ENCODE peak calls at places on chromosomes 13 and 19, in ten cellular contexts. V is activated CD8-positive, alpha-beta memory T cell treated with anti-CD3 and anti-CD28 coated beads for 24 hours; Y is stomach; M is stimulated activated CD4-positive, alpha-beta T cell treated with anti-CD3 and anti-CD28 coated beads, Interleukin-4, amount 100 ng/mL, for 4 hours; P is NCI-H2081; Q is frontal cortex; N is AG08395; O is C1 segment of cervical spinal cord; J is islet precursor cell; D is hepatocyte. I is an unnamed sample.

GRCh38 chr13:50340146-50340545 is 324.9 kb downstream of the KCNRG start:
- DNase-seq in V (no peak), Y (no peak), M (no peak), P (no peak), Q (no peak), N (no peak), O (no peak), J (no peak), D (no peak), I (no peak)

GRCh38 chr19:53131085-53131484 is 1.6 kb downstream of the ZNF415 start:
- DNase-seq in V (no peak), Y (no peak), M (no peak), P (no peak), Q (no peak), N (no peak), O (no peak), J (no peak), D (peak; percentile 20), I (no peak)

GRCh38 chr13:100214886-100215285 is 126.0 kb downstream of the PCCA start:
- DNase-seq in V (no peak), Y (no peak), M (no peak), P (no peak), Q (no peak), N (no peak), O (no peak), J (no peak), D (no peak), I (no peak)

GRCh38 chr13:110640591-110641029 is 25.3 kb downstream of the NAXD start:
- DNase-seq in V (no peak), Y (peak; percentile 32), M (no peak), P (no peak), Q (no peak), N (no peak), O (no peak), J (no peak), D (no peak), I (no peak)

GRCh38 chr19:41575998-41576397 is at the start of gene CEACAM21:
- DNase-seq in V (peak; percentile 74), Y (peak; percentile 45), M (peak; percentile 42), P (no peak), Q (no peak), N (no peak), O (peak; percentile 50), J (no peak), D (no peak), I (no peak)

GRCh38 chr19:17775245-17775927 is 19.6 kb upstream of the B3GNT3 start:
- DNase-seq in V (peak; percentile 81), Y (peak; percentile 42), M (peak; percentile 26), P (no peak), Q (no peak), N (peak; percentile 38), O (no peak), J (peak; percentile 87), D (peak; percentile 72), I (no peak)

GRCh38 chr13:112443191-112444000 is 67.2 kb downstream of the SPACA7 start:
- DNase-seq in V (peak; percentile 54), Y (peak; percentile 25), M (no peak), P (no peak), Q (no peak), N (no peak), O (no peak), J (peak; percentile 58), D (no peak), I (no peak)

GRCh38 chr13:41053384-41053826 is 7.9 kb upstream of the WBP4 start:
- DNase-seq in V (no peak), Y (no peak), M (no peak), P (no peak), Q (no peak), N (peak; percentile 55), O (no peak), J (no peak), D (no peak), I (no peak)

GRCh38 chr13:72839831-72840426 is 58.0 kb downstream of the PIBF1 start:
- DNase-seq in V (no peak), Y (peak; percentile 72), M (peak; percentile 22), P (peak; percentile 66), Q (no peak), N (peak; percentile 74), O (no peak), J (peak; percentile 76), D (peak; percentile 66), I (peak; percentile 60)

GRCh38 chr13:65613004-65613403 is 1617.1 kb downstream of the PCDH9 start:
- DNase-seq in V (no peak), Y (no peak), M (no peak), P (no peak), Q (no peak), N (no peak), O (no peak), J (no peak), D (no peak), I (no peak)

GRCh38 chr13:35978607-35979316 is 152.4 kb downstream of the DCLK1 start:
- DNase-seq in V (no peak), Y (no peak), M (no peak), P (peak; percentile 74), Q (no peak), N (peak; percentile 61), O (no peak), J (no peak), D (peak; percentile 68), I (peak; percentile 74)

GRCh38 chr19:15107056-15108010 is at the start of gene SYDE1:
- DNase-seq in V (peak; percentile 72), Y (no peak), M (peak; percentile 29), P (no peak), Q (peak; percentile 69), N (peak; percentile 89), O (no peak), J (peak; percentile 87), D (peak; percentile 66), I (no peak)

GRCh38 chr13:102707465-102707864 is 12.6 kb upstream of the METTL21C start:
- DNase-seq in V (no peak), Y (no peak), M (no peak), P (peak; percentile 64), Q (no peak), N (peak; percentile 80), O (no peak), J (no peak), D (no peak), I (peak; percentile 17)

GRCh38 chr13:112106467-112107141 is 39.7 kb downstream of the SOX1 start:
- DNase-seq in V (no peak), Y (no peak), M (no peak), P (no peak), Q (peak; percentile 73), N (no peak), O (no peak), J (peak; percentile 91), D (no peak), I (no peak)

GRCh38 chr13:45341799-45342584 is 1.0 kb upstream of the TPT1 start:
- DNase-seq in V (no peak), Y (peak; percentile 59), M (no peak), P (no peak), Q (no peak), N (peak; percentile 23), O (no peak), J (no peak), D (no peak), I (peak; percentile 24)

GRCh38 chr19:491146-491741 is 5.0 kb upstream of the MADCAM1 start:
- DNase-seq in V (no peak), Y (no peak), M (no peak), P (no peak), Q (no peak), N (no peak), O (no peak), J (peak; percentile 52), D (peak; percentile 26), I (no peak)

GRCh38 chr13:97148894-97149293 is 73.2 kb upstream of the MBNL2 start:
- DNase-seq in V (no peak), Y (no peak), M (no peak), P (no peak), Q (no peak), N (no peak), O (no peak), J (no peak), D (no peak), I (no peak)

GRCh38 chr13:114115191-114115671 is 17.2 kb downstream of the RASA3 start:
- DNase-seq in V (peak; percentile 59), Y (peak; percentile 29), M (no peak), P (no peak), Q (no peak), N (peak; percentile 64), O (no peak), J (peak; percentile 66), D (peak; percentile 71), I (no peak)

GRCh38 chr13:74243637-74244526 is 109.7 kb upstream of the KLF12 start:
- DNase-seq in V (no peak), Y (no peak), M (no peak), P (no peak), Q (no peak), N (peak; percentile 57), O (no peak), J (no peak), D (no peak), I (no peak)

GRCh38 chr13:100269837-100270236 is 180.9 kb downstream of the PCCA start:
- DNase-seq in V (no peak), Y (peak; percentile 87), M (no peak), P (peak; percentile 49), Q (no peak), N (peak; percentile 55), O (peak; percentile 64), J (no peak), D (no peak), I (no peak)

GRCh38 chr19:50835103-50835784 is 1.9 kb upstream of the KLK15 start:
- DNase-seq in V (no peak), Y (no peak), M (no peak), P (peak; percentile 50), Q (no peak), N (no peak), O (no peak), J (peak; percentile 70), D (peak; percentile 30), I (no peak)

GRCh38 chr19:1624458-1624857 is 19.2 kb upstream of the UQCR11 start:
- DNase-seq in V (peak; percentile 77), Y (peak; percentile 55), M (peak; percentile 48), P (peak; percentile 17), Q (peak; percentile 67), N (peak; percentile 62), O (peak; percentile 8), J (peak; percentile 83), D (peak; percentile 64), I (no peak)

GRCh38 chr13:30107536-30108136 is 199.7 kb downstream of the KATNAL1 start:
- DNase-seq in V (no peak), Y (peak; percentile 37), M (no peak), P (no peak), Q (no peak), N (peak; percentile 73), O (no peak), J (peak; percentile 90), D (no peak), I (no peak)

GRCh38 chr19:5039642-5040543 is 71.0 kb downstream of the KDM4B start:
- DNase-seq in V (no peak), Y (no peak), M (no peak), P (no peak), Q (no peak), N (no peak), O (no peak), J (no peak), D (no peak), I (no peak)

GRCh38 chr13:79435549-79435948 is 29.5 kb upstream of the RBM26 start:
- DNase-seq in V (no peak), Y (no peak), M (no peak), P (no peak), Q (no peak), N (peak; percentile 7), O (no peak), J (no peak), D (no peak), I (no peak)

GRCh38 chr19:44879309-44880065 is 11.6 kb upstream of the TOMM40 start:
- DNase-seq in V (no peak), Y (no peak), M (no peak), P (no peak), Q (no peak), N (no peak), O (no peak), J (no peak), D (no peak), I (no peak)

GRCh38 chr13:94239135-94239534 is 240.3 kb downstream of the DCT start:
- DNase-seq in V (no peak), Y (no peak), M (no peak), P (no peak), Q (no peak), N (peak; percentile 70), O (no peak), J (no peak), D (no peak), I (no peak)

GRCh38 chr13:100904293-100904976 is 229.8 kb upstream of the TMTC4 start:
- DNase-seq in V (no peak), Y (no peak), M (no peak), P (no peak), Q (no peak), N (no peak), O (no peak), J (no peak), D (no peak), I (no peak)